ENCODE peak calls at places on chromosomes 4 and X, in four cellular contexts. U, A, J and E are unnamed samples.

GRCh38 chr4:109728385-109728784 is 1.5 kb downstream of the PLA2G12A start:
- DNase-seq in U (no peak), A (no peak), J (no peak), E (no peak)

GRCh38 chr4:173288296-173288695 is 45.9 kb downstream of the HMGB2 start:
- DNase-seq in U (no peak), A (peak), J (peak), E (peak)

GRCh38 chr4:186812592-186812991 is 88.9 kb upstream of the FAT1 start:
- DNase-seq in U (no peak), A (no peak), J (no peak), E (no peak)

GRCh38 chrX:10660171-10660570 is 39.8 kb upstream of the MID1 start:
- DNase-seq in U (no peak), A (no peak), J (peak), E (no peak)

GRCh38 chr4:140944539-140944938 is 188.4 kb upstream of the TBC1D9 start:
- DNase-seq in U (no peak), A (no peak), J (no peak), E (no peak)

GRCh38 chr4:165355900-165356300 is 22.9 kb upstream of the CPE start:
- DNase-seq in U (no peak), A (no peak), J (peak), E (peak)

GRCh38 chrX:81564851-81565250 is 362.9 kb downstream of the SH3BGRL start:
- DNase-seq in U (no peak), A (no peak), J (no peak), E (no peak)

GRCh38 chrX:71107762-71108360 is 1.3 kb upstream of the CXorf65 start:
- DNase-seq in U (no peak), A (no peak), J (no peak), E (no peak)

GRCh38 chrX:46918434-46918833 is 6.2 kb downstream of the JADE3 start:
- DNase-seq in U (no peak), A (no peak), J (no peak), E (no peak)

GRCh38 chrX:150961631-150962030 is 21.5 kb upstream of the HMGB3 start:
- DNase-seq in U (no peak), A (no peak), J (no peak), E (no peak)

GRCh38 chr4:114040319-114041116 is 61.1 kb upstream of the ARSJ start:
- DNase-seq in U (no peak), A (no peak), J (no peak), E (peak)

GRCh38 chrX:43728002-43728401 is 71.9 kb downstream of the MAOA start:
- DNase-seq in U (no peak), A (no peak), J (no peak), E (no peak)

GRCh38 chrX:118025193-118025592 is 91.4 kb downstream of the KLHL13 start:
- DNase-seq in U (no peak), A (no peak), J (no peak), E (no peak)

GRCh38 chr4:13476915-13477314 is 7.2 kb downstream of the RAB28 start:
- DNase-seq in U (no peak), A (no peak), J (no peak), E (peak)

GRCh38 chr4:73648478-73648877 is 28.2 kb upstream of the RASSF6 start:
- DNase-seq in U (no peak), A (no peak), J (no peak), E (no peak)

GRCh38 chr4:2412534-2412884 is 5.9 kb downstream of the ZFYVE28 start:
- DNase-seq in U (no peak), A (no peak), J (no peak), E (peak)

GRCh38 chr4:170391066-170391754 is 301.5 kb upstream of the AADAT start:
- DNase-seq in U (no peak), A (no peak), J (peak), E (no peak)

GRCh38 chr4:69831270-69831627 is 28.7 kb downstream of the SULT1E1 start:
- DNase-seq in U (no peak), A (no peak), J (no peak), E (no peak)

GRCh38 chr4:24433515-24434192 is 150.7 kb downstream of the DHX15 start:
- DNase-seq in U (no peak), A (no peak), J (no peak), E (no peak)

GRCh38 chrX:2342281-2342688 is 158.5 kb downstream of the DHRSX start:
- DNase-seq in U (peak), A (no peak), J (no peak), E (no peak)

GRCh38 chr4:25938251-25939186 is 24.5 kb downstream of the SMIM20 start:
- DNase-seq in U (no peak), A (peak), J (no peak), E (no peak)

GRCh38 chrX:51395807-51396728 is 63.4 kb downstream of the NUDT10 start:
- DNase-seq in U (no peak), A (no peak), J (no peak), E (peak)

GRCh38 chrX:48902135-48902534 is 4.4 kb downstream of the PQBP1 start:
- DNase-seq in U (peak), A (no peak), J (no peak), E (no peak)

GRCh38 chrX:28582494-28582893 is 4.8 kb upstream of the IL1RAPL1 start:
- DNase-seq in U (no peak), A (no peak), J (no peak), E (no peak)

GRCh38 chrX:13805241-13805640 is 11.7 kb downstream of the GPM6B start:
- DNase-seq in U (no peak), A (no peak), J (no peak), E (no peak)

GRCh38 chr4:41320278-41320677 is 63.5 kb downstream of the UCHL1 start:
- DNase-seq in U (no peak), A (no peak), J (no peak), E (no peak)

GRCh38 chrX:118974088-118974907 is at the start of gene LONRF3:
- DNase-seq in U (peak), A (peak), J (peak), E (peak)

DNA sequence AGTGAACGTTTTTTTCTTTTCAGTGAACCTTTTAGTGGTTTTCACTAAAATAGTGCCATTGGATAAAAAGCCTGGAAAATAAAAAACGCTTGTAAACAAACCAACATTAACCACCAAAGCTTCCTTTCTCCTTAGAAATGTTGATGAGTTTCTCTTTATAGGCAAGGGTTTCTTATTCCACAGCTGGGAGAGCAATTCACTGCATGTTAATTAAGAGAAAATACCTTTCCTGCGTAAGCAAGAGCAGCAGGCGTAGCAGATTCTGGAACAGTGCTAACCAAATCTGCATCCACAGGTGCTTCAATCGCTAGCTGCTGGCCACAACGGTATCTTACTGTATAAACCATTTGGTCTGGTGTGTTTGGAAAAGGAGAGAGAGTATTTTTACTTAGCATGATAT is 13.3 kb upstream of the AASDH start:
- DNase-seq in U (no peak), A (no peak), J (no peak), E (no peak)
- H3K4me3 ChIP-seq in U (no peak), A (no peak), J (no peak), E (no peak)

DNA sequence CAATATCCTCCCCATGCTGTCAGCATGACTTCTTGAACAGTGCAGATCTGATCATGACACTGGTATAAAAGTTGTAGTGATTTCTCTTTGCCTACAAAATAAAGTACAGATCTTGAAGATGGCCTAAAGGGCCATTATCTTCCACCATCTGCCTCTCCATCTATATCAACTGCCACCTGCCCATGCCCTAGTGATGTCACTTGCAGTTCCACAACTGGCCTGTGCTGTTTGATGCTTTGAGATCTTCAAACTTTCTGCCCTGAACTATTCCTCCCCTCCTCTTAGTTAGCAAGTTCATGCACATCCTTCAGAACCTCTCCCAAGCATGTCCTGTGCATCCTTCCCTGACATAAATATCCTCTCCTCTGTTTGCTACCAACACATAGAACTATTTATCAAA is 217.0 kb downstream of the SOWAHB start:
- DNase-seq in U (no peak), A (no peak), J (no peak), E (peak)
- TF ChIP-seq CTCF in U (no peak), A (no peak), J (no peak), E (peak)

DNA sequence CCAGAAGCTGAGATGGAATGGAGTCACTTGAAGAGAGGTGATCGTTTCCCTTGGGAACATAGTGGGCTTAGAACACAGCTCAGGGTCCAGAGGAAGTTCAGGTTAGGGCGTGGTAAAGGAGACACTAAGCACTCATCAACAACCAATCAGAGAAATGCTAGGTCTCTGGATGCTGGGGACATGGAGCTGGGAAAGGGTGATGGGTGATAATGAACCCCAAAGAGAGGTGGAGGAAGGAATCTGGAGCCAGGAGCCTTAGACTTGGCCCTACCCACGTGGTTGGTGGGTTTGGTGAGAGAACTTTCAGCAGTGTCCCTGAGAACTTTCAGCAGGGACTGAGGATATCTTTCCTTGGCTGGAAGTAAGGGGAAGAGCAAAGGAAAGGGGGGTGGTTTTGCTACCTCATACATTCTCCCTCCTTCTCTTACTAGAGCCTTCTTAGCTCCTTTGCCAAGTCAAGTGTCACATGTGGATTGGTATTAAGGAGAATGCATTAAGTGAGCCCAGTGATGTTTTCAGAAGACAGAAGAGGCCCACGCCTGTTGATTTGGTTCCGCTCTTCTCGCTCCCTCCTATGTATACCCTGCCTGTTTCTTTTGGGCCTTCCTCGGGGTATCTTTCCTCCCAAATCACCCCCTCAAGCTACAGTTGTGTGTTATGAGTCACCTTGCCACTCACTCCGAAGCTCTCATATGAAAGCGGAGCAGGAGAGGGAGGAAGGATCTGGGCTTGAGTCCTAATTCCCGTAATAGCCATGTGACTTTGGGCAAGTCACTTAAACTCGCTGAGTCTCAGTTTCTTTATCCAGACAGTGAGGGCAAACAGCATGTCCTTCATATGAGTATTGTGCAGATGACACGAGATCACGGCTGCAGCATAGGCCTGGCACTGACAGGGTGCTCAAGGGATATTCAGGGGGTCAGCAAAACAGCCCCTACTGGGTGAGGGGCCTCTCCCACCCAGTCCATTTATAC is 63.1 kb downstream of the TSC22D3 start:
- DNase-seq in U (peak), A (peak), J (no peak), E (no peak)
- H3K4me3 ChIP-seq in U (peak), A (no peak), J (no peak), E (no peak)

GRCh38 chrX:137194164-137194563 is 160.4 kb upstream of the GPR101 start:
- DNase-seq in U (no peak), A (no peak), J (peak), E (peak)
- TF ChIP-seq CTCF in U (no peak), A (no peak), J (peak), E (peak)

GRCh38 chrX:133689997-133690599 is 274.8 kb upstream of the GPC4 start:
- DNase-seq in U (no peak), A (no peak), J (no peak), E (no peak)
- H3K4me3 ChIP-seq in U (no peak), A (no peak), J (no peak), E (no peak)

DNA sequence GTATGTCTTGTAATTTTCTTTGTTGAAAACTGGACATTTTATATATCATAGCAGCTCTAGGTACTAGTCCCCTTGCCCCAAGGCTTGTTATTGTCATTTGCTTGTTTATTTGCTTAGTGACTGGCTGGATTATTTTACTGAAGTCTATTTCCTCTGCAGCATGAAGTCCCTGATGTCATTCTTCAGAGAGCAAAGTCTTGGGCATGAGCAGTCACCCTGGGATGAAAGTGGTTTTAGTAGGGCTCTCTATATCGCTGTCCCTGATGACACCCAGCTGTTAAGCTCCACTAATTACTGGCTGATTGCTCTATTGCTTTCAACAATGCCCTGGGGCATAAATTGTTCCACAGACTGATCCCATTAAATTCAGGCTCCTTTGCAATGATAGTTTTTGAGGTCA is 113.5 kb upstream of the USP9X start:
- DNase-seq in U (no peak), A (no peak), J (no peak), E (no peak)
- TF ChIP-seq CTCF in U (no peak), A (no peak), J (no peak), E (no peak)